ENCODE peak calls at places on chromosome 6, in six cellular contexts. Q, Z, Y, L, J and T are unnamed samples.

GRCh38 chr6:91523511-91523910 is 936.6 kb upstream of the MAP3K7 start:
- DNase-seq in Q (peak), Z (no peak), Y (no peak), L (no peak), J (no peak), T (no peak)

GRCh38 chr6:109062756-109063352 is 31.8 kb downstream of the SESN1 start:
- DNase-seq in Q (no peak), Z (no peak), Y (no peak), L (no peak), J (no peak), T (no peak)

GRCh38 chr6:143426025-143426424 is 24.5 kb downstream of the ADAT2 start:
- DNase-seq in Q (no peak), Z (no peak), Y (no peak), L (no peak), J (no peak), T (no peak)

GRCh38 chr6:154463573-154464419 is 46.7 kb downstream of the CNKSR3 start:
- DNase-seq in Q (no peak), Z (no peak), Y (no peak), L (no peak), J (no peak), T (no peak)

GRCh38 chr6:153090241-153090930 is 40.7 kb downstream of the RGS17 start:
- DNase-seq in Q (peak), Z (no peak), Y (no peak), L (peak), J (no peak), T (no peak)

GRCh38 chr6:87155920-87156600 is 695 bp downstream of the ZNF292 start:
- DNase-seq in Q (peak), Z (no peak), Y (peak), L (peak), J (peak), T (peak)

GRCh38 chr6:151154418-151154817 is 85.3 kb upstream of the AKAP12 start:
- DNase-seq in Q (no peak), Z (no peak), Y (no peak), L (peak), J (no peak), T (peak)

GRCh38 chr6:16674666-16675392 is 86.4 kb downstream of the ATXN1 start:
- DNase-seq in Q (no peak), Z (no peak), Y (peak), L (no peak), J (no peak), T (no peak)

GRCh38 chr6:127447780-127448179 is 11.4 kb downstream of the KIAA0408 start:
- DNase-seq in Q (no peak), Z (no peak), Y (no peak), L (no peak), J (no peak), T (no peak)

GRCh38 chr6:40803897-40804702 is 216.9 kb upstream of the LRFN2 start:
- DNase-seq in Q (no peak), Z (no peak), Y (no peak), L (no peak), J (no peak), T (no peak)

GRCh38 chr6:3211681-3212080 is 15.8 kb downstream of the TUBB2B start:
- DNase-seq in Q (no peak), Z (no peak), Y (peak), L (no peak), J (no peak), T (no peak)

GRCh38 chr6:156686940-156687874 is 90.0 kb upstream of the ARID1B start:
- DNase-seq in Q (peak), Z (peak), Y (peak), L (peak), J (peak), T (peak)

GRCh38 chr6:45608252-45608911 is 230.6 kb upstream of the SUPT3H start:
- DNase-seq in Q (peak), Z (no peak), Y (peak), L (peak), J (no peak), T (no peak)

GRCh38 chr6:139547082-139547776 is 172.8 kb upstream of the CITED2 start:
- DNase-seq in Q (no peak), Z (no peak), Y (no peak), L (peak), J (no peak), T (peak)

GRCh38 chr6:43949451-43950110 is 177.7 kb downstream of the MRPL14 start:
- DNase-seq in Q (no peak), Z (no peak), Y (no peak), L (no peak), J (no peak), T (no peak)

GRCh38 chr6:30682181-30683117 is 4.0 kb downstream of the PPP1R18 start:
- DNase-seq in Q (peak), Z (peak), Y (peak), L (peak), J (peak), T (peak)

GRCh38 chr6:136503303-136503702 is 46.9 kb downstream of the MAP7 start:
- DNase-seq in Q (no peak), Z (no peak), Y (peak), L (no peak), J (no peak), T (peak)

GRCh38 chr6:63923139-63923739 is 287.6 kb downstream of the PHF3 start:
- DNase-seq in Q (no peak), Z (peak), Y (peak), L (peak), J (no peak), T (peak)

GRCh38 chr6:1704711-1705110 is 95.0 kb downstream of the FOXC1 start:
- DNase-seq in Q (no peak), Z (no peak), Y (no peak), L (no peak), J (no peak), T (peak)

GRCh38 chr6:107653183-107653580 is 163.3 kb downstream of the SOBP start:
- DNase-seq in Q (no peak), Z (no peak), Y (no peak), L (no peak), J (no peak), T (no peak)